ENCODE peak calls at places on chromosome 1, in six cellular contexts. One of them, this sample, is unnamed.

GRCh38 chr1:166390406-166390805 is 223.6 kb upstream of the FAM78B start:
- DNase-seq in foreskin fibroblast: no peak
- DNase-seq in IMR-90: no peak
- DNase-seq in bronchial epithelial cell: no peak
- DNase-seq in mucosa of descending colon: no peak
- DNase-seq in CD4-positive, CD25-positive, alpha-beta regulatory T cell: no peak
- DNase-seq in this sample: no peak

GRCh38 chr1:31400393-31400792 is 12.6 kb upstream of the SERINC2 start:
- DNase-seq in CD4-positive, CD25-positive, alpha-beta regulatory T cell: no peak
- DNase-seq in bronchial epithelial cell: peak; percentile 88
- DNase-seq in mucosa of descending colon: no peak
- DNase-seq in foreskin fibroblast: peak; percentile 77
- DNase-seq in IMR-90: peak; percentile 51
- DNase-seq in this sample: peak; percentile 76

GRCh38 chr1:41957568-41957967 is 38.8 kb upstream of the HIVEP3 start:
- DNase-seq in CD4-positive, CD25-positive, alpha-beta regulatory T cell: no peak
- DNase-seq in IMR-90: peak; percentile 75
- DNase-seq in bronchial epithelial cell: peak; percentile 96
- DNase-seq in foreskin fibroblast: peak; percentile 71
- DNase-seq in mucosa of descending colon: no peak
- DNase-seq in this sample: no peak

GRCh38 chr1:156483397-156483796 is 17.2 kb downstream of the MEF2D start:
- DNase-seq in CD4-positive, CD25-positive, alpha-beta regulatory T cell: no peak
- DNase-seq in IMR-90: no peak
- DNase-seq in bronchial epithelial cell: no peak
- DNase-seq in mucosa of descending colon: peak; percentile 34
- DNase-seq in foreskin fibroblast: no peak
- DNase-seq in this sample: no peak

GRCh38 chr1:99645199-99645598 is 714 bp upstream of the PALMD start:
- DNase-seq in foreskin fibroblast: peak; percentile 43
- DNase-seq in IMR-90: peak; percentile 30
- DNase-seq in mucosa of descending colon: no peak
- DNase-seq in bronchial epithelial cell: peak; percentile 88
- DNase-seq in CD4-positive, CD25-positive, alpha-beta regulatory T cell: no peak
- DNase-seq in this sample: peak; percentile 61

GRCh38 chr1:20359451-20360330 is 69.0 kb downstream of the VWA5B1 start:
- DNase-seq in IMR-90: no peak
- DNase-seq in bronchial epithelial cell: no peak
- DNase-seq in mucosa of descending colon: no peak
- DNase-seq in foreskin fibroblast: no peak
- DNase-seq in CD4-positive, CD25-positive, alpha-beta regulatory T cell: no peak
- DNase-seq in this sample: no peak

GRCh38 chr1:11782127-11782708 is 20.2 kb downstream of the C1orf167 start:
- DNase-seq in CD4-positive, CD25-positive, alpha-beta regulatory T cell: no peak
- DNase-seq in IMR-90: no peak
- DNase-seq in foreskin fibroblast: no peak
- DNase-seq in bronchial epithelial cell: no peak
- DNase-seq in mucosa of descending colon: no peak
- DNase-seq in this sample: no peak

GRCh38 chr1:50156241-50157010 is 47.7 kb downstream of the ELAVL4 start:
- DNase-seq in bronchial epithelial cell: peak; percentile 30
- DNase-seq in mucosa of descending colon: no peak
- DNase-seq in IMR-90: no peak
- DNase-seq in CD4-positive, CD25-positive, alpha-beta regulatory T cell: no peak
- DNase-seq in foreskin fibroblast: no peak
- DNase-seq in this sample: no peak

GRCh38 chr1:179164494-179164893 is 65.0 kb downstream of the ABL2 start:
- DNase-seq in mucosa of descending colon: no peak
- DNase-seq in IMR-90: peak; percentile 84
- DNase-seq in foreskin fibroblast: peak; percentile 57
- DNase-seq in bronchial epithelial cell: peak; percentile 71
- DNase-seq in CD4-positive, CD25-positive, alpha-beta regulatory T cell: no peak
- DNase-seq in this sample: peak; percentile 73

GRCh38 chr1:113320272-113320671 is 70.0 kb upstream of the MAGI3 start:
- DNase-seq in CD4-positive, CD25-positive, alpha-beta regulatory T cell: no peak
- DNase-seq in bronchial epithelial cell: peak; percentile 90
- DNase-seq in IMR-90: no peak
- DNase-seq in foreskin fibroblast: no peak
- DNase-seq in mucosa of descending colon: no peak
- DNase-seq in this sample: no peak

GRCh38 chr1:16999863-17000262 is 11.9 kb downstream of the ATP13A2 start:
- DNase-seq in CD4-positive, CD25-positive, alpha-beta regulatory T cell: no peak
- DNase-seq in mucosa of descending colon: no peak
- DNase-seq in IMR-90: no peak
- DNase-seq in foreskin fibroblast: no peak
- DNase-seq in bronchial epithelial cell: no peak
- DNase-seq in this sample: no peak

GRCh38 chr1:57146100-57146499 is 180.3 kb upstream of the C8B start:
- DNase-seq in bronchial epithelial cell: no peak
- DNase-seq in mucosa of descending colon: no peak
- DNase-seq in foreskin fibroblast: no peak
- DNase-seq in IMR-90: peak; percentile 6
- DNase-seq in CD4-positive, CD25-positive, alpha-beta regulatory T cell: no peak
- DNase-seq in this sample: no peak

GRCh38 chr1:239719642-239720258 is 333.4 kb downstream of the CHRM3 start:
- DNase-seq in foreskin fibroblast: no peak
- DNase-seq in bronchial epithelial cell: no peak
- DNase-seq in IMR-90: no peak
- DNase-seq in CD4-positive, CD25-positive, alpha-beta regulatory T cell: peak; percentile 77
- DNase-seq in mucosa of descending colon: no peak
- DNase-seq in this sample: peak; percentile 1

GRCh38 chr1:203796223-203796747 is 862 bp downstream of the ZBED6 start:
- DNase-seq in mucosa of descending colon: no peak
- DNase-seq in CD4-positive, CD25-positive, alpha-beta regulatory T cell: peak; percentile 36
- DNase-seq in foreskin fibroblast: no peak
- DNase-seq in IMR-90: peak; percentile 26
- DNase-seq in bronchial epithelial cell: peak; percentile 33
- DNase-seq in this sample: peak; percentile 51

GRCh38 chr1:1215881-1216605 is 2.1 kb upstream of the TNFRSF4 start:
- DNase-seq in CD4-positive, CD25-positive, alpha-beta regulatory T cell: no peak
- DNase-seq in bronchial epithelial cell: no peak
- DNase-seq in foreskin fibroblast: no peak
- DNase-seq in mucosa of descending colon: no peak
- DNase-seq in IMR-90: no peak
- DNase-seq in this sample: no peak

GRCh38 chr1:218466341-218467010 is 121.3 kb downstream of the TGFB2 start:
- DNase-seq in mucosa of descending colon: no peak
- DNase-seq in bronchial epithelial cell: no peak
- DNase-seq in CD4-positive, CD25-positive, alpha-beta regulatory T cell: no peak
- DNase-seq in IMR-90: no peak
- DNase-seq in foreskin fibroblast: no peak
- DNase-seq in this sample: no peak

GRCh38 chr1:108610073-108610472 is 50.2 kb downstream of the EEIG2 start:
- DNase-seq in foreskin fibroblast: no peak
- DNase-seq in mucosa of descending colon: no peak
- DNase-seq in bronchial epithelial cell: no peak
- DNase-seq in CD4-positive, CD25-positive, alpha-beta regulatory T cell: no peak
- DNase-seq in IMR-90: no peak
- DNase-seq in this sample: peak; percentile 33

GRCh38 chr1:147496571-147496970 is 44.7 kb upstream of the BCL9 start:
- DNase-seq in bronchial epithelial cell: no peak
- DNase-seq in foreskin fibroblast: no peak
- DNase-seq in CD4-positive, CD25-positive, alpha-beta regulatory T cell: no peak
- DNase-seq in IMR-90: peak; percentile 37
- DNase-seq in mucosa of descending colon: no peak
- DNase-seq in this sample: peak; percentile 64

GRCh38 chr1:30966690-30967369 is 58.3 kb upstream of the SDC3 start:
- DNase-seq in CD4-positive, CD25-positive, alpha-beta regulatory T cell: no peak
- DNase-seq in foreskin fibroblast: peak; percentile 53
- DNase-seq in mucosa of descending colon: no peak
- DNase-seq in bronchial epithelial cell: peak; percentile 43
- DNase-seq in IMR-90: peak; percentile 70
- DNase-seq in this sample: peak; percentile 90

GRCh38 chr1:21280011-21280471 is 10.2 kb downstream of the ECE1 start:
- DNase-seq in foreskin fibroblast: no peak
- DNase-seq in mucosa of descending colon: peak; percentile 72
- DNase-seq in IMR-90: no peak
- DNase-seq in CD4-positive, CD25-positive, alpha-beta regulatory T cell: no peak
- DNase-seq in bronchial epithelial cell: no peak
- DNase-seq in this sample: no peak

GRCh38 chr1:18157352-18157751 is 49.8 kb downstream of the IGSF21 start:
- DNase-seq in bronchial epithelial cell: no peak
- DNase-seq in foreskin fibroblast: no peak
- DNase-seq in IMR-90: no peak
- DNase-seq in mucosa of descending colon: no peak
- DNase-seq in CD4-positive, CD25-positive, alpha-beta regulatory T cell: no peak
- DNase-seq in this sample: no peak

GRCh38 chr1:156640842-156641706 is 843 bp upstream of the BCAN start:
- DNase-seq in mucosa of descending colon: no peak
- DNase-seq in bronchial epithelial cell: no peak
- DNase-seq in CD4-positive, CD25-positive, alpha-beta regulatory T cell: no peak
- DNase-seq in foreskin fibroblast: no peak
- DNase-seq in IMR-90: no peak
- DNase-seq in this sample: no peak

GRCh38 chr1:56780128-56780750 is 39.0 kb downstream of the FYB2 start:
- DNase-seq in IMR-90: no peak
- DNase-seq in CD4-positive, CD25-positive, alpha-beta regulatory T cell: no peak
- DNase-seq in foreskin fibroblast: no peak
- DNase-seq in mucosa of descending colon: no peak
- DNase-seq in bronchial epithelial cell: no peak
- DNase-seq in this sample: no peak

GRCh38 chr1:109501644-109502367 is 7.7 kb downstream of the AMIGO1 start:
- DNase-seq in IMR-90: no peak
- DNase-seq in CD4-positive, CD25-positive, alpha-beta regulatory T cell: no peak
- DNase-seq in bronchial epithelial cell: no peak
- DNase-seq in mucosa of descending colon: no peak
- DNase-seq in foreskin fibroblast: no peak
- DNase-seq in this sample: no peak

GRCh38 chr1:205567716-205568115 is 63.2 kb downstream of the CDK18 start:
- DNase-seq in mucosa of descending colon: no peak
- DNase-seq in foreskin fibroblast: no peak
- DNase-seq in IMR-90: no peak
- DNase-seq in bronchial epithelial cell: no peak
- DNase-seq in CD4-positive, CD25-positive, alpha-beta regulatory T cell: no peak
- DNase-seq in this sample: no peak

GRCh38 chr1:205570173-205570501 is 61.7 kb downstream of the ELK4 start:
- DNase-seq in CD4-positive, CD25-positive, alpha-beta regulatory T cell: no peak
- DNase-seq in bronchial epithelial cell: no peak
- DNase-seq in foreskin fibroblast: no peak
- DNase-seq in mucosa of descending colon: no peak
- DNase-seq in IMR-90: no peak
- DNase-seq in this sample: no peak

GRCh38 chr1:205568469-205569361 is 63.1 kb downstream of the ELK4 start:
- DNase-seq in mucosa of descending colon: no peak
- DNase-seq in bronchial epithelial cell: no peak
- DNase-seq in IMR-90: no peak
- DNase-seq in CD4-positive, CD25-positive, alpha-beta regulatory T cell: no peak
- DNase-seq in foreskin fibroblast: no peak
- DNase-seq in this sample: no peak

GRCh38 chr1:205569411-205570172 is 62.2 kb downstream of the ELK4 start:
- DNase-seq in bronchial epithelial cell: no peak
- DNase-seq in IMR-90: no peak
- DNase-seq in mucosa of descending colon: no peak
- DNase-seq in foreskin fibroblast: no peak
- DNase-seq in CD4-positive, CD25-positive, alpha-beta regulatory T cell: no peak
- DNase-seq in this sample: no peak

GRCh38 chr1:205568135-205568468 is 63.6 kb downstream of the CDK18 start:
- DNase-seq in mucosa of descending colon: no peak
- DNase-seq in foreskin fibroblast: no peak
- DNase-seq in bronchial epithelial cell: no peak
- DNase-seq in IMR-90: no peak
- DNase-seq in CD4-positive, CD25-positive, alpha-beta regulatory T cell: no peak
- DNase-seq in this sample: no peak
- H3K4me3 ChIP-seq in mucosa of descending colon: no peak overlapping the region
- H3K4me3 ChIP-seq in foreskin fibroblast: no peak overlapping the region
- H3K4me3 ChIP-seq in bronchial epithelial cell: no peak overlapping the region
- H3K4me3 ChIP-seq in IMR-90: no peak overlapping the region
- H3K4me3 ChIP-seq in CD4-positive, CD25-positive, alpha-beta regulatory T cell: no peak overlapping the region
- H3K4me3 ChIP-seq in this sample: no peak overlapping the region

DNA sequence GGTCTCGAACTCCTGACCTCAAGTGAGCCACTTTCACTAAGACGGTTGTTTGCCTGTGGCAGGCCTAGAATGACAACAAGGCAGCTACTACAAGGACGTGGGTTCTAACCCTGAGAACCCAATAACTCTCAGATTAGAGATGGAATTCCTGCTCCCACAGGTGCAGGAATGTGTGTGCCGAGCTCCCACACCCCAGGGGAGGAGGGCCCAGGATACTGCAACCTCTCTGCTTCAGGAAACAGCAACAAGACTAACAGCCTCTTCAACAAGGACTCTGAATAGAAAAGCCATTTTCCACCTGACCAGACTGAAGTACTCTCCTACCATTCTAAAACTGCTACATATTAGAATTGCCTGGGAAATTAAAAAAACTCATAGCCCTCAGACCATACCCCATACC is 4.9 kb downstream of the LSM10 start:
- DNase-seq in bronchial epithelial cell: no peak
- DNase-seq in CD4-positive, CD25-positive, alpha-beta regulatory T cell: no peak
- DNase-seq in IMR-90: no peak
- DNase-seq in foreskin fibroblast: no peak
- DNase-seq in mucosa of descending colon: no peak
- DNase-seq in this sample: no peak
- H3K4me3 ChIP-seq in bronchial epithelial cell: no peak overlapping the region
- H3K4me3 ChIP-seq in CD4-positive, CD25-positive, alpha-beta regulatory T cell: no peak overlapping the region
- H3K4me3 ChIP-seq in IMR-90: no peak overlapping the region
- H3K4me3 ChIP-seq in foreskin fibroblast: no peak overlapping the region
- H3K4me3 ChIP-seq in mucosa of descending colon: no peak overlapping the region
- H3K4me3 ChIP-seq in this sample: no peak overlapping the region

GRCh38 chr1:74549351-74549750 is 36.9 kb upstream of the LRRC53 start:
- DNase-seq in bronchial epithelial cell: no peak
- DNase-seq in mucosa of descending colon: no peak
- DNase-seq in IMR-90: no peak
- DNase-seq in foreskin fibroblast: no peak
- DNase-seq in CD4-positive, CD25-positive, alpha-beta regulatory T cell: no peak
- DNase-seq in this sample: no peak

DNA sequence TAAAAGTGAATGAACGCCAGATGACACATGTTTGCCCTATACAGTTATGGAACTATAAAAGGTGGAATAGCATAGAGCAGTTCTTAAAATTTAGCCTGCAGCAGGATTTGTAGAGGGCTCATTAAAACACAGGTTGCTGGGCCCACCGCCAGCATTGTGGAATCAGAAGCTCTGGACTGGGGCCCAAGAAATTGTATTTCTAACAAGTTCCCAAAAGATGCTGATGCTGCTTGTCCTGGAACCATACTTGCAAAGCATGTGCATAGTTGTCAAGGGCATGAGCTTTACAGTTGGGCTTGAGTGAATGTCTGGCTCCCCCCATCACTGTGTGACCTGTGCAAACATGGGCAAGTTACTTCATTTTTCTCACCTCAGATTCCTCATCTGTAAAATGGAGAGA is 37.5 kb upstream of the LRRC53 start:
- DNase-seq in CD4-positive, CD25-positive, alpha-beta regulatory T cell: no peak
- DNase-seq in mucosa of descending colon: no peak
- DNase-seq in IMR-90: no peak
- DNase-seq in foreskin fibroblast: no peak
- DNase-seq in bronchial epithelial cell: no peak
- DNase-seq in this sample: no peak
- H3K4me3 ChIP-seq in CD4-positive, CD25-positive, alpha-beta regulatory T cell: no peak overlapping the region
- H3K4me3 ChIP-seq in mucosa of descending colon: no peak overlapping the region
- H3K4me3 ChIP-seq in IMR-90: no peak overlapping the region
- H3K4me3 ChIP-seq in foreskin fibroblast: no peak overlapping the region
- H3K4me3 ChIP-seq in bronchial epithelial cell: no peak overlapping the region
- H3K4me3 ChIP-seq in this sample: no peak overlapping the region

DNA sequence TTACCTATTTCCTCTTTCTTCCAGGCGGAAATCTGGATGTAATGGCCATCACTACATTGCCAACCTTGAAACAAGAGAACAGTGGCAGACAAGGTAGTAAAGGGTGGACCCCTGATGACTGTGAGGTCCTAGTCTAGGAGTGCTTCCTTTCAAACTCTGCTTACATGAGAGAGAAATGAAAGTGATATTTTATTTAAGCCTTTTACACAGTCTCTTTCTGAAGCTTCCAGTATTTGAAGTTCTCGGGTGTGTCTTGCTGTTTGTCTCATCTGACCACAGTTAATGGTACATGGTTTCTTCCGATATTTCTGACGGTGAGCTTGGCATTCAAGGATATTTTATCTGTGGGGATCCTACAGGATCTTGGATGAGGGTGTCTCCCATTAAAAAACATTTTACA is 215.2 kb downstream of the SLC45A1 start:
- DNase-seq in CD4-positive, CD25-positive, alpha-beta regulatory T cell: no peak
- DNase-seq in mucosa of descending colon: no peak
- DNase-seq in IMR-90: no peak
- DNase-seq in bronchial epithelial cell: no peak
- DNase-seq in foreskin fibroblast: no peak
- DNase-seq in this sample: no peak
- H3K4me3 ChIP-seq in CD4-positive, CD25-positive, alpha-beta regulatory T cell: peak overlapping the region; percentile 49
- H3K4me3 ChIP-seq in mucosa of descending colon: no peak overlapping the region
- H3K4me3 ChIP-seq in IMR-90: no peak overlapping the region
- H3K4me3 ChIP-seq in bronchial epithelial cell: no peak overlapping the region
- H3K4me3 ChIP-seq in foreskin fibroblast: no peak overlapping the region
- H3K4me3 ChIP-seq in this sample: no peak overlapping the region